ENCODE peak calls at places on chromosomes 4 and X, in nine cellular contexts. T is upper lobe of left lung, Y is uterus, J is HepG2, O is HCT116, M is body of pancreas, E is endothelial cell of umbilical vein, K is tibial nerve, U is breast epithelium. P is an unnamed sample. For H3K36me3, the result is how much of the 10 kb centered on the place peaks cover.

GRCh38 chr4:181959121-181959520 is 284.1 kb upstream of the TENM3 start:
- DNase-seq in M (no peak), O (no peak), J (no peak), E (no peak), Y (no peak), U (no peak), K (no peak), T (no peak), P (no peak)

GRCh38 chrX:85611926-85612325 is 232.5 kb upstream of the POF1B start:
- DNase-seq in U (no peak), M (no peak), J (no peak), E (peak), K (no peak), T (no peak), Y (no peak), O (no peak), P (no peak)

GRCh38 chr4:27048350-27049100 is 187.9 kb downstream of the STIM2 start:
- DNase-seq in E (peak), K (no peak), O (peak), J (no peak), T (no peak), U (no peak), M (no peak), Y (no peak), P (no peak)

GRCh38 chr4:94419956-94420355 is 31.8 kb upstream of the PDLIM5 start:
- DNase-seq in U (no peak), M (no peak), K (no peak), T (no peak), J (peak), O (no peak), E (no peak), Y (no peak), P (no peak)

GRCh38 chrX:46770817-46771163 is 11.9 kb upstream of the SLC9A7 start:
- DNase-seq in O (no peak), K (no peak), U (no peak), J (no peak), T (no peak), Y (no peak), M (no peak), E (peak), P (no peak)

GRCh38 chr4:5399790-5400421 is 308.5 kb downstream of the EVC2 start:
- DNase-seq in Y (no peak), O (peak), T (no peak), M (no peak), U (no peak), E (peak), J (peak), K (no peak), P (no peak)

GRCh38 chr4:119099227-119099910 is 36.3 kb upstream of the MYOZ2 start:
- DNase-seq in Y (no peak), K (no peak), O (no peak), T (no peak), M (no peak), E (no peak), U (no peak), J (no peak), P (no peak)

GRCh38 chr4:122636697-122637096 is 15.8 kb upstream of the IL21 start:
- DNase-seq in K (no peak), U (no peak), M (no peak), Y (no peak), O (no peak), E (no peak), J (no peak), T (no peak), P (no peak)

GRCh38 chr4:67071641-67072040 is 473.7 kb downstream of the CENPC start:
- DNase-seq in U (no peak), T (no peak), J (no peak), E (no peak), Y (no peak), M (no peak), K (no peak), O (no peak), P (no peak)

GRCh38 chr4:155371432-155372043 is 5.2 kb downstream of the MAP9 start:
- DNase-seq in J (no peak), Y (no peak), K (no peak), O (peak), U (no peak), T (no peak), E (peak), M (no peak), P (no peak)

DNA sequence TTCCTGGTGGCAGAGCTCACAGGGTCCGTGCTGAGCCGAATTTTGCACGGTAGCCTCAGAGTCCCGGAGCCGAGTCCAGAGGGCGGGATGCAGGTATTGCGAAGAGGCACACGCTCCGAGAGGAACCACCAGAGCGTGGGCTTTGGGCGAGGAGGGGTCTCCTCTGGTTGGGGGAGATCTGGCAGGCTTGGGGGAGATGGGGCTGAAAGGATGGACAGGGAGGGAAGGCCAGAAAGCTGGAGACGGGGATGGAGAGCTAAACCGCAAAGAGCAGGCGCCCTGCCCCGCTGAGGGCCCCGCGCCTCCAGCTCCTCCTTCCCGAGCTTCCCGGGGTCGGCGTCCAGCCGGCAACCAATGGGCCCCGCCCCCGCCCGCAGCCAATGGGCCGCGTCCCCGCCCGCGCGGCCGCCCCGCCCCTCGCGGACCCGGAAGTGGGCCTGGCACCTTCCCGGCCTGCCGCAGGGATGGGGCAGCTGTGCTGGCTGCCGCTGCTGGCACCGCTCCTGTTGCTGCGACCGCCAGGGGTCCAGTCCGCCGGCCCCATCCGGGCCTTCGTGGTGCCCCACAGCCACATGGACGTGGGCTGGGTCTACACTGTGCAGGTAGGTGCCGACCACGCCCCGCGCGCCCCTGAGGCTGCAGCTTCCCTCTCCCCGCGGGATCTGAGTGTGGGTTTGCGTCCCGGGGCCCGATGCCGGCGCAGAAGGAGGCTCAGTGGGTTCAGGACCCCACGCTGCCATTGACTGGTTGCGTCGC is at the start of gene MAN2B2:
- DNase-seq in J (peak), E (peak), Y (peak), U (peak), T (peak), K (peak), M (peak), O (peak), P (peak)
- TF ChIP-seq POLR2A in J (peak), E (peak), Y (peak), U (no peak), T (no peak), K (no peak), M (peak), O (no peak), P (peak)

GRCh38 chr4:44845993-44846392 is 119.6 kb upstream of the GNPDA2 start:
- DNase-seq in K (no peak), J (no peak), O (no peak), E (no peak), Y (no peak), T (no peak), U (no peak), M (no peak), P (no peak)

GRCh38 chr4:44845309-44845708 is 119.0 kb upstream of the GNPDA2 start:
- DNase-seq in Y (no peak), K (no peak), O (no peak), J (no peak), E (no peak), T (no peak), M (no peak), U (no peak), P (no peak)

DNA sequence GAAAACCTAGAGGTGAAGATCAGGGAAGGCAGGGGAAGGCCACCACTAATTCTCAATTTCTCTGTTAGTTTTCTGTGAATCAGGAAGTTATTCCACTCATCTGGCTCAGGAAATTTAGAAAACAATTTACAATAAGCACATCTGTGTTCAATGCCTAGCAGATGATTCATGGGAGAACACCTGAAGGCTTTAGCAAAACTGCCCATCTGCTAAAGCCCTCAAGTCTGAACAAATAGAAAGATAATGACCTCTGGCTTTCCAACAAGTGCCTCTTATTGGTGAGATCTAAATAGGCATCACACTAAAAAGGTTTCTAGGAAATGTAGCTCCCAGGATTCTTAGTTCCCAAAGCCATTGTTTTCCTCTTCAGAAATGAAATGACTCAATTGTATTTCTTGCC is 122.1 kb upstream of the GNPDA2 start:
- DNase-seq in Y (no peak), T (no peak), O (no peak), E (no peak), J (no peak), U (no peak), K (no peak), M (no peak), P (no peak)
- H3K36me3 ChIP-seq in Y (under half), T (under half), O (under half), E (under half), J (under half), U (under half), K (under half), M (under half), P (under half)

GRCh38 chr4:139189417-139189749 is 12.4 kb upstream of the ELF2 start:
- DNase-seq in O (no peak), K (no peak), E (no peak), M (no peak), J (no peak), U (no peak), T (no peak), Y (no peak), P (no peak)

GRCh38 chr4:139184129-139184528 is 7.1 kb upstream of the ELF2 start:
- DNase-seq in K (no peak), E (peak), J (no peak), U (no peak), M (no peak), O (no peak), T (no peak), Y (no peak), P (no peak)

GRCh38 chr4:139191373-139191772 is 14.4 kb upstream of the ELF2 start:
- DNase-seq in O (no peak), J (no peak), E (no peak), K (no peak), Y (no peak), T (no peak), U (no peak), M (no peak), P (no peak)

DNA sequence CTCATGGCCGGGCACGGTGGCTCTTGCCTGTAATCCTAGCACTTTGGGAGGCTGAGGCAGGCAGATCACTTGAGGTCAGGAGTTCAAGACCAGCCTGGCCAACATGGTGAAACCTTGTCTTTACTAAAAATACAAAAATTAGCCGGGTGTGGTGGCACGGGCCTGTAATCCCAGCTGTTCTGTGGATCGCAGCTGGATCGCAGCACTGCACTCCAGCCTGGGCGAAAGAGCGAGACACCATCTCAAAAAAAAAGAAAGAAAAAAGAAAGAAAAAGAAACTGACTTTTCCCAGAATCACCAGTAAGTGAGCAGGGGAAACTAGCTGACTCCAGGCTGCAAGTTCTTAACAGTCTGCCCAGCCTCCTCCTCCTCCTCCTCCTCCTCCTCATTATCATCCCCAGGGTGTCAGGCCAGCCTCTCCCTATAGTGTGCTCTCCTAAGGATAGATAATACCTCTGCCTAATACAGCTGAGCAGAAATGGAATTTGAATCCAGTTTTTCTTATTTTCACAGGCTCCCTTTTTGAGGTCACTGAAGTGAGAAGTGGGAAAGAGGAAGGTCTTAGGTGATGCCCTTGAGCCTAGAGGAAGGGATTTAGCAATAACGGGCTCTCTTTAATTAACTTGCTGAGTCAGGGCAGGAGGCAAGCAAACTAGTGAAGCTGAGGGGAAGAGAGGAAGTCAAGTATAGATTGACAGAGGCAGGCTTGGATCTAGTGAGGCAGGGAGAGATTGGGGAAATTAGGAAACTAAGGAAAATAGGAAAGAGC is 11.8 kb upstream of the ELF2 start:
- DNase-seq in T (peak), U (no peak), O (no peak), J (no peak), M (no peak), K (no peak), Y (no peak), E (no peak), P (no peak)
- TF ChIP-seq POLR2A in T (no peak), U (no peak), O (no peak), J (no peak), M (no peak), K (no peak), Y (no peak), E (no peak), P (no peak)

GRCh38 chr4:174248407-174248806 is 35.1 kb downstream of the FBXO8 start:
- DNase-seq in E (no peak), K (no peak), Y (no peak), O (no peak), M (no peak), T (no peak), J (no peak), U (no peak), P (no peak)
- H3K36me3 ChIP-seq in E (under half), K (under half), Y (under half), O (under half), M (under half), T (under half), J (under half), U (under half), P (under half)

GRCh38 chrX:1524874-1525582 is 12.0 kb downstream of the P2RY8 start:
- DNase-seq in T (no peak), K (no peak), Y (no peak), J (no peak), O (no peak), M (no peak), U (no peak), E (no peak), P (no peak)

GRCh38 chrX:1520350-1520749 is 16.6 kb downstream of the P2RY8 start:
- DNase-seq in T (no peak), O (no peak), K (no peak), M (no peak), U (no peak), E (no peak), Y (no peak), J (no peak), P (no peak)

GRCh38 chrX:1518512-1518911 is 18.5 kb downstream of the P2RY8 start:
- DNase-seq in E (no peak), U (no peak), O (no peak), J (no peak), M (no peak), K (no peak), Y (no peak), T (no peak), P (no peak)

GRCh38 chrX:1519022-1519497 is 17.9 kb downstream of the P2RY8 start:
- DNase-seq in Y (no peak), E (no peak), J (no peak), O (no peak), U (no peak), T (no peak), K (no peak), M (no peak), P (no peak)

GRCh38 chrX:1521459-1521956 is 15.5 kb downstream of the P2RY8 start:
- DNase-seq in U (no peak), T (peak), E (no peak), K (no peak), J (peak), M (no peak), Y (no peak), O (no peak), P (peak)
- TF ChIP-seq POLR2A in U (no peak), T (no peak), E (no peak), K (no peak), J (no peak), M (no peak), Y (no peak), O (no peak), P (no peak)

P was measured in esophagus squamous epithelium.